ENCODE peak calls at places on chromosomes 1 and 21, in nine cellular contexts. T is MCF 10A, B is AG10803, Y is cardiac fibroblast, M is ovary, J is H1, W is progenitor cell of endocrine pancreas, C is cardiac muscle cell, F is endodermal cell. S is an unnamed sample.

GRCh38 chr21:15051652-15052554 is 12.9 kb downstream of the NRIP1 start:
- DNase-seq in B (no peak), Y (peak; percentile 50), F (no peak), W (no peak), C (peak; percentile 26), J (no peak), M (no peak), T (peak; percentile 25), S (peak; percentile 10)

GRCh38 chr1:168970945-168971799 is 135.3 kb upstream of the ATP1B1 start:
- DNase-seq in B (no peak), M (peak; percentile 50), W (no peak), T (no peak), Y (no peak), J (no peak), F (no peak), C (no peak), S (no peak)

GRCh38 chr21:36551731-36552457 is 72.0 kb upstream of the CLDN14 start:
- DNase-seq in W (no peak), T (no peak), C (no peak), M (no peak), F (no peak), J (peak; percentile 16), B (peak; percentile 94), Y (peak; percentile 77), S (peak; percentile 82)

GRCh38 chr1:113142791-113143190 is 69.8 kb downstream of the LRIG2 start:
- DNase-seq in C (no peak), W (no peak), M (no peak), Y (peak; percentile 70), T (peak; percentile 16), B (peak; percentile 76), J (no peak), F (no peak), S (no peak)

GRCh38 chr1:27341525-27342252 is at the start of gene SYTL1:
- DNase-seq in T (peak; percentile 89), Y (peak; percentile 61), F (peak; percentile 88), M (no peak), C (peak; percentile 65), W (no peak), B (peak; percentile 46), J (peak; percentile 73), S (peak; percentile 57)

GRCh38 chr21:32921632-32922230 is 104.0 kb upstream of the OLIG2 start:
- DNase-seq in W (no peak), M (no peak), Y (peak; percentile 21), C (no peak), F (peak; percentile 86), B (no peak), J (peak; percentile 80), T (peak; percentile 27), S (no peak)

GRCh38 chr1:115456441-115456961 is 118.5 kb upstream of the NGF start:
- DNase-seq in M (no peak), Y (peak; percentile 27), W (no peak), T (no peak), F (no peak), B (peak; percentile 81), J (no peak), C (no peak), S (peak; percentile 76)

GRCh38 chr1:19122668-19123067 is 87.4 kb downstream of the UBR4 start:
- DNase-seq in T (no peak), B (no peak), J (no peak), M (no peak), C (no peak), Y (peak; percentile 7), W (no peak), F (peak; percentile 20), S (peak; percentile 9)

GRCh38 chr21:38470762-38471161 is 27.5 kb downstream of the ERG start:
- DNase-seq in C (no peak), Y (peak; percentile 63), B (peak; percentile 30), M (no peak), T (peak; percentile 90), W (no peak), J (no peak), F (no peak), S (no peak)

GRCh38 chr1:24052119-24052695 is 59.7 kb downstream of the MYOM3 start:
- DNase-seq in M (no peak), B (peak; percentile 65), Y (no peak), C (no peak), W (no peak), J (no peak), T (no peak), F (no peak), S (no peak)

DNA sequence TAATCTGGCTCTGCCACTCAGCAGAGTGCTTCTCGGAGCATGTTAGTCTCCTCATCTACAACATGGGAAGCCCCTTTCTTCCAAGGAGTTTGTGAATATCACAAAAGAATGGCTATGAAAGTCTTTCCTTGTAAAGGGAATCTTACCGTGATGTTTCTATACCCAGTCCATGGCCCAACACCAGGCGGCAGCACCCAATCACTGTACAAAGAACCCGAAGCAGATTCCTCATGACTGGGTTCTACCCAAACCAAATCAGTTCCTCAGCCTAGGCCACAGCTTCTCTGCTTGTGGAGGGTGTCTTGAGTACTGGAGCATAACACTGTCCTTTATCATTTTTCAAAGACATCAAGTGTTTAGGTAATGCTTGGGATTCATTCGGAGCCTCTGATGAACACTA is 16.6 kb upstream of the SLFNL1 start:
- DNase-seq in F (peak; percentile 66), C (no peak), T (no peak), W (no peak), M (no peak), J (no peak), Y (no peak), B (no peak), S (no peak)
- TF ChIP-seq CTCF in F (peak; percentile 61), C (peak; percentile 27), T (no peak), W (no peak), M (no peak), J (peak; percentile 11), Y (no peak), B (peak; percentile 21), S (peak; percentile 50)

GRCh38 chr1:31488528-31488927 is 75.5 kb downstream of the SERINC2 start:
- DNase-seq in J (no peak), M (no peak), F (no peak), B (no peak), Y (peak; percentile 19), T (no peak), W (no peak), C (no peak), S (no peak)

GRCh38 chr1:31487143-31487542 is 74.1 kb downstream of the SERINC2 start:
- DNase-seq in B (no peak), W (no peak), M (no peak), J (no peak), T (no peak), Y (no peak), F (no peak), C (no peak), S (no peak)

GRCh38 chr1:31482478-31483011 is 69.5 kb downstream of the SERINC2 start:
- DNase-seq in Y (no peak), T (no peak), J (no peak), W (no peak), C (no peak), M (no peak), B (no peak), F (no peak), S (no peak)

GRCh38 chr1:31483012-31483946 is 70.3 kb downstream of the SERINC2 start:
- DNase-seq in J (no peak), C (no peak), W (no peak), M (no peak), T (peak; percentile 96), Y (peak; percentile 95), B (peak; percentile 98), F (no peak), S (peak; percentile 87)

DNA sequence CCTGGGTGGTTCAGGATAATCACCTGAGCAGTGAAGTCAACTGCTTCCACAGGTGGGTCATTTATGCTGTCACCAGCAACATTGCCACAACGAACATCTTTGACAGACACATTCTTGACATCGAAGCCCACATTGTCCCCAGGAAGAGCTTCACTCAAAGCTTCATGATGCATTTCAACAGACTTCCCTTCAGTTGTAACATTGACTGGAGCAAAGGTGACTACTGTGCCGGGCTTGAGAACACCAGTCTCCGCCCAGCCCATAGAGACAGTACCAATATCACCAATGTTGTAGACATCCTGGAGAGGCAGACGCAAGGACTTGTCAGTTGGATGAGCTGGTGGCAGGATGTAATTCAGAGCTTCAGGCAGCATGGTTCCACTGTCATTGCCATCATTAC is 74.9 kb downstream of the SERINC2 start:
- DNase-seq in B (no peak), M (no peak), J (no peak), W (no peak), C (no peak), Y (no peak), F (no peak), T (no peak), S (no peak)
- TF ChIP-seq CTCF in B (no peak), M (no peak), J (no peak), W (no peak), C (no peak), Y (no peak), F (no peak), T (no peak), S (no peak)

GRCh38 chr1:1268284-1268682 is 5.4 kb downstream of the UBE2J2 start:
- DNase-seq in C (no peak), J (no peak), B (no peak), T (no peak), F (no peak), Y (no peak), W (no peak), M (no peak), S (no peak)

GRCh38 chr1:1262759-1263158 is 10.9 kb downstream of the UBE2J2 start:
- DNase-seq in W (no peak), C (no peak), Y (no peak), F (no peak), B (no peak), T (no peak), M (no peak), J (no peak), S (no peak)

GRCh38 chr1:1264026-1264425 is 9.6 kb downstream of the UBE2J2 start:
- DNase-seq in W (no peak), Y (no peak), B (no peak), T (no peak), M (no peak), F (no peak), C (no peak), J (no peak), S (no peak)

GRCh38 chr1:1267488-1268283 is 6.0 kb downstream of the UBE2J2 start:
- DNase-seq in W (no peak), F (no peak), T (no peak), B (no peak), C (no peak), M (no peak), Y (no peak), J (no peak), S (no peak)

GRCh38 chr1:1264868-1265272 is 8.8 kb downstream of the UBE2J2 start:
- DNase-seq in M (no peak), T (peak; percentile 78), Y (peak; percentile 99), B (peak; percentile 98), J (peak; percentile 84), W (no peak), C (no peak), F (peak; percentile 86), S (peak; percentile 100)
- TF ChIP-seq CTCF in M (no peak), T (peak; percentile 46), Y (peak; percentile 63), B (peak; percentile 60), J (peak; percentile 68), W (peak; percentile 13), C (peak; percentile 51), F (peak; percentile 63), S (peak; percentile 77)

DNA sequence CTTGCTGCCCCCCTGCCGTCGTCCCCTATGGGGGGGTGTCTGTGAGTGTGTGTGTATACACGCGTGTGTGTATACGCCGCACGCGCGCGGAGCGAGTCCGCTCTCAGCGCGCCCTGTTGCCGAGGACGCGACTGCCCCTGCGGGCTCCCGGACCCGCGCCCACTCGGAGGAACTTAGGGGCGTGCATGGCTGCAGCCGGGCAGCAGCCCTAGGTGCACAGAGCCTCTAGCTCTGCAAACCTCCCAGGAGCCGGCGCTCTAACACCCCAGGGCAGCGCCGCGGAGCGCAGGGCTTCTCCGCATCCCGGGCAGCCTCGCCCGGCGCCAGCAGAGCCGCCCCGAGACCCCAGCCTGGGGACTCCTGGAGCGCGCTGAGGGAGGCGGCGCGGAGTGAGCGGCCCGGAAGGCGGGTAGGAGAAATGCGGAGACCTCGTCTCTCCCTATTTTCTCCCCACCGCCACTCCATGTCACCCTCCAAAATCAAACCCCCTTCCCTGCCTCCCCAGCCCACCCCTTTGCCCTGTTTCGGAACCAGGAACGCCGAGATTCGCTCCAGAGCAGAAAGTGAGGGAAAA is 574 bp downstream of the ITPKB start:
- DNase-seq in T (peak; percentile 64), W (peak; percentile 42), M (peak; percentile 35), C (peak; percentile 55), B (peak; percentile 16), Y (peak; percentile 25), F (peak; percentile 81), J (peak; percentile 69), S (no peak)
- TF ChIP-seq CTCF in T (peak; percentile 17), W (no peak), M (no peak), C (no peak), B (no peak), Y (no peak), F (no peak), J (no peak), S (no peak)

S was measured in HFFc6.